ENCODE peak calls at places on chromosome 18, in four cellular contexts. T is A549, U is HepG2, A is K562. M is an unnamed sample.

GRCh38 chr18:55587341-55588000 is 521 bp downstream of the TCF4 start:
- DNase-seq in T (no peak), U (no peak), A (peak; percentile 25), M (peak; percentile 15)

GRCh38 chr18:44592639-44593038 is 88.0 kb upstream of the SETBP1 start:
- DNase-seq in T (no peak), U (no peak), A (no peak), M (no peak)

GRCh38 chr18:48405108-48405507 is 4.1 kb downstream of the ZBTB7C start:
- DNase-seq in T (no peak), U (no peak), A (no peak), M (no peak)

GRCh38 chr18:34915046-34915445 is 126.2 kb upstream of the MAPRE2 start:
- DNase-seq in T (no peak), U (peak; percentile 62), A (no peak), M (no peak)

GRCh38 chr18:38909972-38910371 is 1344.4 kb upstream of the CELF4 start:
- DNase-seq in T (no peak), U (no peak), A (no peak), M (no peak)

GRCh38 chr18:44844486-44844885 is 163.8 kb downstream of the SETBP1 start:
- DNase-seq in T (no peak), U (no peak), A (no peak), M (no peak)

GRCh38 chr18:30106356-30106755 is 936.2 kb downstream of the DSC3 start:
- DNase-seq in T (no peak), U (no peak), A (no peak), M (no peak)

GRCh38 chr18:12703714-12704113 is 872 bp downstream of the PSMG2 start:
- DNase-seq in T (peak; percentile 10), U (no peak), A (peak; percentile 34), M (no peak)

GRCh38 chr18:23137093-23137640 is 1.9 kb downstream of the CABLES1 start:
- DNase-seq in T (no peak), U (no peak), A (no peak), M (no peak)

GRCh38 chr18:21080576-21080975 is 31.0 kb downstream of the ROCK1 start:
- DNase-seq in T (no peak), U (no peak), A (no peak), M (no peak)

GRCh38 chr18:61948842-61949438 is 56.1 kb upstream of the RNF152 start:
- DNase-seq in T (no peak), U (no peak), A (no peak), M (no peak)

GRCh38 chr18:75036941-75037516 is 171.9 kb downstream of the PTGR3 start:
- DNase-seq in T (no peak), U (peak; percentile 18), A (no peak), M (no peak)

GRCh38 chr18:22538463-22538862 is 120.7 kb upstream of the CTAGE1 start:
- DNase-seq in T (no peak), U (no peak), A (no peak), M (no peak)

GRCh38 chr18:79516441-79516931 is 120.8 kb downstream of the NFATC1 start:
- DNase-seq in T (no peak), U (no peak), A (no peak), M (no peak)

GRCh38 chr18:30903566-30903965 is 139.0 kb downstream of the DSC3 start:
- DNase-seq in T (peak; percentile 48), U (peak; percentile 9), A (no peak), M (no peak)

GRCh38 chr18:48922801-48923730 is 27.7 kb downstream of the SMAD7 start:
- DNase-seq in T (no peak), U (no peak), A (peak; percentile 71), M (peak; percentile 30)

GRCh38 chr18:21826196-21826595 is 85.6 kb downstream of the MIB1 start:
- DNase-seq in T (no peak), U (no peak), A (no peak), M (no peak)

GRCh38 chr18:45715212-45715780 is 8.7 kb upstream of the SLC14A1 start:
- DNase-seq in T (peak; percentile 41), U (no peak), A (no peak), M (no peak)

GRCh38 chr18:56139372-56139771 is 499.0 kb downstream of the TXNL1 start:
- DNase-seq in T (no peak), U (no peak), A (no peak), M (no peak)

GRCh38 chr18:616380-616995 is 19.7 kb downstream of the CLUL1 start:
- DNase-seq in T (peak; percentile 47), U (peak; percentile 35), A (peak; percentile 69), M (no peak)

GRCh38 chr18:36186461-36187137 is 698 bp upstream of the MOCOS start:
- DNase-seq in T (peak; percentile 22), U (peak; percentile 41), A (peak; percentile 65), M (peak; percentile 65)

GRCh38 chr18:56083097-56083865 is 495.3 kb upstream of the TCF4 start:
- DNase-seq in T (no peak), U (no peak), A (peak; percentile 2), M (peak; percentile 19)

GRCh38 chr18:79570266-79571201 is 109.1 kb upstream of the CTDP1 start:
- DNase-seq in T (no peak), U (no peak), A (no peak), M (no peak)

GRCh38 chr18:48962252-48962856 is 11.6 kb upstream of the SMAD7 start:
- DNase-seq in T (no peak), U (no peak), A (no peak), M (no peak)

GRCh38 chr18:23099621-23100020 is 35.7 kb upstream of the CABLES1 start:
- DNase-seq in T (peak; percentile 95), U (peak; percentile 84), A (no peak), M (no peak)

GRCh38 chr18:48335829-48336228 is 73.4 kb downstream of the ZBTB7C start:
- DNase-seq in T (no peak), U (no peak), A (no peak), M (no peak)

GRCh38 chr18:68448736-68449135 is 266.2 kb downstream of the TMX3 start:
- DNase-seq in T (no peak), U (no peak), A (no peak), M (no peak)

GRCh38 chr18:58596265-58596681 is 32.6 kb downstream of the ALPK2 start:
- DNase-seq in T (no peak), U (no peak), A (no peak), M (no peak)

GRCh38 chr18:8843005-8843404 is 137.6 kb downstream of the MTCL1 start:
- DNase-seq in T (no peak), U (no peak), A (no peak), M (no peak)

GRCh38 chr18:8842506-8842905 is 137.2 kb downstream of the MTCL1 start:
- DNase-seq in T (no peak), U (no peak), A (no peak), M (no peak)

GRCh38 chr18:8835556-8835955 is 130.2 kb downstream of the MTCL1 start:
- DNase-seq in T (no peak), U (no peak), A (no peak), M (no peak)

GRCh38 chr18:8841781-8842485 is 136.6 kb downstream of the MTCL1 start:
- DNase-seq in T (no peak), U (no peak), A (no peak), M (no peak)

DNA sequence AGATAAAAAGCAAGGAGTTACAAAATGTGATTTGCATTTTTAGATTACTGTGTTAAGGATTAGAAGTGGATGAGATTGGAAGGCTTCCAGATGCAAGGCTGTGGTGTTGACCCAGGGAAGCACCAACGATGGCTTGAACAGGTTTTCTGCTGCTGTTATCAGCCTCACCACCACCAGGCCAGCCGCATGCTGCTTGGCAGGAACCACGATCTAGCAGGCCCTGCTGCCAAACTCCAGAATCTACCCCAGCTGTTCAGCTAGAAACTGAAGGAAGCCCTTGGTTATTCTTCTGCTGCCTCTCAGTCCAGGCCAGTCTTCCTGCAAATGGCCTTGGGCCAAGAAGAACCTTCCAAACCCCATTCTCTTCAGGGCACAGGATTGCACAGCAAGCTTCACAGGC is 133.9 kb downstream of the MTCL1 start:
- DNase-seq in T (no peak), U (no peak), A (no peak), M (no peak)
- TF ChIP-seq NR3C1 in T (no peak), U (no peak), A (no peak), M (no peak)

DNA sequence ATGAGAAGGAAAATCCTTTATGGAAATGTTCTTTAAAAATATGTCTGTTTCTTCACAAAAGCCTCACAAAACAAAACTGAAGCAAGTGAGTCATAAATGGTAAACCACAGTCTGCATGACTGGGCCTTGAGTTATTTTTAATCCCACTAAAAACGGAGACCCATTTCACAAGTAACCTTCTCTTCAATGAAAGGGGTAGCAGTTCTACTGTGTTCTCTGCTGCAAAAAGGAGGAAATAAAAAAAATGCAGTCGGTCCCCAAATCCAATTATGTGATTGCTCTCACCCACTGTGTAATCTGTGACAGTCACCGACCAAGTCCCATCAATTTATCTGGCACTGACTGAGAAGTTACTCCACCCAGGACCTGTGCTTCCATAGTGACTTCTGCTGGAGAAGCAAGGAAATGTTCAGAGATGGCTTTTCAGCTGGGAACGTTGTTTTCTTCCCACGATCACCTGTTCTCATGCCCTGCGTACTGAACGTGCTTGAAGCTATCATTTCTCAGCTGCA is 79.8 kb upstream of the TMEM200C start:
- DNase-seq in T (no peak), U (no peak), A (no peak), M (no peak)
- TF ChIP-seq MAX in T (no peak), U (no peak), A (no peak), M (no peak)

DNA sequence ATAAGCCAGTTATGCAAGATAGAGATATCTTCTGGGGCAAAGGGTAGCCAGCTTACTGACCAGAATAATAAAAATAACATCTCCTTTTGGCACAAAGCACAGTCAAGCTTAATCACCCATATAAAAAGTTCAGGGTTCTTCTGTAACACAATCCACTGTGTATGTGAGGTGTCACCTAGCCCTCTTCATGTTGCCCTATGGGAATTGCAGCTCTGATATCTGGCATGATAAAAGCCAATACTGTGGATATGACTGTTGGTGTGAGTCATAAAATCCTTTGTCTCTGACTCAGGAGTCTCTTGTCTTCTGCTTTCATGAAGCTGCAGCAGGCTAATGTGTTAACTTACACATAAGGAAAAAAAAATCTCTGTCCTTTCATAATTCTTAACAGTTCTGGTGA is 90.8 kb downstream of the DSEL start:
- DNase-seq in T (peak; percentile 45), U (no peak), A (no peak), M (no peak)
- TF ChIP-seq HMGXB4 in T (no peak), U (no peak), A (no peak), M (no peak)

GRCh38 chr18:32577561-32577960 is 106.9 kb upstream of the GAREM1 start:
- DNase-seq in T (no peak), U (no peak), A (no peak), M (no peak)

GRCh38 chr18:32576296-32576916 is 105.7 kb upstream of the GAREM1 start:
- DNase-seq in T (peak; percentile 13), U (peak; percentile 29), A (peak; percentile 6), M (peak; percentile 40)
- TF ChIP-seq NR3C1 in T (no peak), U (no peak), A (no peak), M (no peak)

GRCh38 chr18:26806224-26806623 is 59.3 kb downstream of the AQP4 start:
- DNase-seq in T (peak; percentile 6), U (no peak), A (no peak), M (no peak)

GRCh38 chr18:26802330-26803200 is 62.9 kb downstream of the AQP4 start:
- DNase-seq in T (no peak), U (no peak), A (no peak), M (no peak)

GRCh38 chr18:26804474-26804873 is 61.0 kb downstream of the AQP4 start:
- DNase-seq in T (peak; percentile 10), U (no peak), A (no peak), M (peak; percentile 15)

DNA sequence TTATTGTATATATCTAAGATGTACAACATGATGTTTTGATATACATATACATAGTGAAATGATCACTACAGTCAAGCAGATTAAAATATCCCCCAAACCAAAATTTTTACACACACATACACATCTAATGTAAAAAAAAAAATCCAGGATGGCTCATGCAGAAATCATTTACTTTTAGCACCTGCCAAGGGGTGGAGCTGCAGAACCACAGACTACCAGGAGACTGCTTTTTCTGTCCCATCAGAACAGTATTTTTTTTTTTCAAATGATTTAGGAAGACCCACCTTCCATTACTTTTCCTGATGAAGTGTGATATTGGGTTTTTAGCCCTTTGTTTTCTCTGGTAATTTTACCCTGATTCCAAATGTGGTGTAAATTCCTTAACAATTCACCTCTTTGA is 61.9 kb downstream of the AQP4 start:
- DNase-seq in T (no peak), U (no peak), A (no peak), M (no peak)
- TF ChIP-seq MAX in T (no peak), U (no peak), A (no peak), M (no peak)